ENCODE peak calls at places on chromosomes 16 and 17, in nine cellular contexts. One of them, this sample, is unnamed.

GRCh38 chr17:4971826-4972225 is 4.2 kb upstream of the SPAG7 start:
- DNase-seq in stimulated activated CD4-positive, alpha-beta T cell treated with anti-CD3 and anti-CD28 coated beads, Interleukin-12 subunit alpha, Interleukin-12 subunit beta, amount 100 ng/mL, for 24 hours: no peak
- DNase-seq in NCI-H2029: no peak
- DNase-seq in B cell: no peak
- DNase-seq in glutamatergic neuron: no peak
- DNase-seq in activated CD4-positive, alpha-beta T cell treated with anti-CD3 and anti-CD28 coated beads, Interleukin-2, amount 50 U/mL, for 1 hour: no peak
- DNase-seq in naive thymus-derived CD8-positive, alpha-beta T cell: no peak
- DNase-seq in hepatocyte: no peak
- DNase-seq in AG20443: no peak
- DNase-seq in this sample: no peak

GRCh38 chr16:66580605-66581209 is 1.4 kb downstream of the CMTM2 start:
- DNase-seq in stimulated activated CD4-positive, alpha-beta T cell treated with anti-CD3 and anti-CD28 coated beads, Interleukin-12 subunit alpha, Interleukin-12 subunit beta, amount 100 ng/mL, for 24 hours: no peak
- DNase-seq in NCI-H2029: no peak
- DNase-seq in B cell: no peak
- DNase-seq in glutamatergic neuron: no peak
- DNase-seq in activated CD4-positive, alpha-beta T cell treated with anti-CD3 and anti-CD28 coated beads, Interleukin-2, amount 50 U/mL, for 1 hour: no peak
- DNase-seq in naive thymus-derived CD8-positive, alpha-beta T cell: no peak
- DNase-seq in hepatocyte: no peak
- DNase-seq in AG20443: peak; percentile 77
- DNase-seq in this sample: no peak

GRCh38 chr16:84569382-84569987 is 48.4 kb downstream of the COTL1 start:
- DNase-seq in stimulated activated CD4-positive, alpha-beta T cell treated with anti-CD3 and anti-CD28 coated beads, Interleukin-12 subunit alpha, Interleukin-12 subunit beta, amount 100 ng/mL, for 24 hours: no peak
- DNase-seq in NCI-H2029: no peak
- DNase-seq in B cell: no peak
- DNase-seq in glutamatergic neuron: no peak
- DNase-seq in activated CD4-positive, alpha-beta T cell treated with anti-CD3 and anti-CD28 coated beads, Interleukin-2, amount 50 U/mL, for 1 hour: no peak
- DNase-seq in naive thymus-derived CD8-positive, alpha-beta T cell: no peak
- DNase-seq in hepatocyte: peak; percentile 78
- DNase-seq in AG20443: no peak
- DNase-seq in this sample: no peak

GRCh38 chr17:48597775-48598631 is 4.4 kb upstream of the HOXB5 start:
- DNase-seq in stimulated activated CD4-positive, alpha-beta T cell treated with anti-CD3 and anti-CD28 coated beads, Interleukin-12 subunit alpha, Interleukin-12 subunit beta, amount 100 ng/mL, for 24 hours: no peak
- DNase-seq in NCI-H2029: peak; percentile 79
- DNase-seq in B cell: peak; percentile 78
- DNase-seq in glutamatergic neuron: no peak
- DNase-seq in activated CD4-positive, alpha-beta T cell treated with anti-CD3 and anti-CD28 coated beads, Interleukin-2, amount 50 U/mL, for 1 hour: no peak
- DNase-seq in naive thymus-derived CD8-positive, alpha-beta T cell: peak; percentile 44
- DNase-seq in hepatocyte: peak; percentile 41
- DNase-seq in AG20443: peak; percentile 68
- DNase-seq in this sample: no peak

GRCh38 chr16:84362410-84362809 is 5.9 kb upstream of the ATP2C2 start:
- DNase-seq in stimulated activated CD4-positive, alpha-beta T cell treated with anti-CD3 and anti-CD28 coated beads, Interleukin-12 subunit alpha, Interleukin-12 subunit beta, amount 100 ng/mL, for 24 hours: no peak
- DNase-seq in NCI-H2029: peak; percentile 78
- DNase-seq in B cell: no peak
- DNase-seq in glutamatergic neuron: no peak
- DNase-seq in activated CD4-positive, alpha-beta T cell treated with anti-CD3 and anti-CD28 coated beads, Interleukin-2, amount 50 U/mL, for 1 hour: no peak
- DNase-seq in naive thymus-derived CD8-positive, alpha-beta T cell: no peak
- DNase-seq in hepatocyte: no peak
- DNase-seq in AG20443: no peak
- DNase-seq in this sample: no peak

GRCh38 chr16:48831081-48831722 is 221.2 kb upstream of the N4BP1 start:
- DNase-seq in stimulated activated CD4-positive, alpha-beta T cell treated with anti-CD3 and anti-CD28 coated beads, Interleukin-12 subunit alpha, Interleukin-12 subunit beta, amount 100 ng/mL, for 24 hours: no peak
- DNase-seq in NCI-H2029: no peak
- DNase-seq in B cell: no peak
- DNase-seq in glutamatergic neuron: peak; percentile 45
- DNase-seq in activated CD4-positive, alpha-beta T cell treated with anti-CD3 and anti-CD28 coated beads, Interleukin-2, amount 50 U/mL, for 1 hour: no peak
- DNase-seq in naive thymus-derived CD8-positive, alpha-beta T cell: no peak
- DNase-seq in hepatocyte: no peak
- DNase-seq in AG20443: no peak
- DNase-seq in this sample: no peak

GRCh38 chr16:920722-921121 is 50.1 kb downstream of the LMF1 start:
- DNase-seq in stimulated activated CD4-positive, alpha-beta T cell treated with anti-CD3 and anti-CD28 coated beads, Interleukin-12 subunit alpha, Interleukin-12 subunit beta, amount 100 ng/mL, for 24 hours: no peak
- DNase-seq in NCI-H2029: no peak
- DNase-seq in B cell: no peak
- DNase-seq in glutamatergic neuron: peak; percentile 87
- DNase-seq in activated CD4-positive, alpha-beta T cell treated with anti-CD3 and anti-CD28 coated beads, Interleukin-2, amount 50 U/mL, for 1 hour: no peak
- DNase-seq in naive thymus-derived CD8-positive, alpha-beta T cell: no peak
- DNase-seq in hepatocyte: no peak
- DNase-seq in AG20443: peak; percentile 70
- DNase-seq in this sample: no peak

GRCh38 chr17:74748279-74748528 is 224 bp upstream of the NHERF1 start:
- DNase-seq in stimulated activated CD4-positive, alpha-beta T cell treated with anti-CD3 and anti-CD28 coated beads, Interleukin-12 subunit alpha, Interleukin-12 subunit beta, amount 100 ng/mL, for 24 hours: no peak
- DNase-seq in NCI-H2029: no peak
- DNase-seq in B cell: no peak
- DNase-seq in glutamatergic neuron: no peak
- DNase-seq in activated CD4-positive, alpha-beta T cell treated with anti-CD3 and anti-CD28 coated beads, Interleukin-2, amount 50 U/mL, for 1 hour: no peak
- DNase-seq in naive thymus-derived CD8-positive, alpha-beta T cell: no peak
- DNase-seq in hepatocyte: no peak
- DNase-seq in AG20443: no peak
- DNase-seq in this sample: peak; percentile 97

GRCh38 chr16:49058382-49058781 is 223.3 kb downstream of the CBLN1 start:
- DNase-seq in stimulated activated CD4-positive, alpha-beta T cell treated with anti-CD3 and anti-CD28 coated beads, Interleukin-12 subunit alpha, Interleukin-12 subunit beta, amount 100 ng/mL, for 24 hours: no peak
- DNase-seq in NCI-H2029: no peak
- DNase-seq in B cell: no peak
- DNase-seq in glutamatergic neuron: no peak
- DNase-seq in activated CD4-positive, alpha-beta T cell treated with anti-CD3 and anti-CD28 coated beads, Interleukin-2, amount 50 U/mL, for 1 hour: no peak
- DNase-seq in naive thymus-derived CD8-positive, alpha-beta T cell: no peak
- DNase-seq in hepatocyte: no peak
- DNase-seq in AG20443: no peak
- DNase-seq in this sample: no peak

GRCh38 chr17:40314557-40314953 is 5.6 kb downstream of the RARA start:
- DNase-seq in stimulated activated CD4-positive, alpha-beta T cell treated with anti-CD3 and anti-CD28 coated beads, Interleukin-12 subunit alpha, Interleukin-12 subunit beta, amount 100 ng/mL, for 24 hours: peak; percentile 76
- DNase-seq in NCI-H2029: peak; percentile 96
- DNase-seq in B cell: no peak
- DNase-seq in glutamatergic neuron: peak; percentile 12
- DNase-seq in activated CD4-positive, alpha-beta T cell treated with anti-CD3 and anti-CD28 coated beads, Interleukin-2, amount 50 U/mL, for 1 hour: peak; percentile 81
- DNase-seq in naive thymus-derived CD8-positive, alpha-beta T cell: no peak
- DNase-seq in hepatocyte: peak; percentile 85
- DNase-seq in AG20443: peak; percentile 84
- DNase-seq in this sample: peak; percentile 91

GRCh38 chr16:69423189-69423588 is 1.2 kb upstream of the CYB5B start:
- DNase-seq in stimulated activated CD4-positive, alpha-beta T cell treated with anti-CD3 and anti-CD28 coated beads, Interleukin-12 subunit alpha, Interleukin-12 subunit beta, amount 100 ng/mL, for 24 hours: no peak
- DNase-seq in NCI-H2029: no peak
- DNase-seq in B cell: no peak
- DNase-seq in glutamatergic neuron: no peak
- DNase-seq in activated CD4-positive, alpha-beta T cell treated with anti-CD3 and anti-CD28 coated beads, Interleukin-2, amount 50 U/mL, for 1 hour: no peak
- DNase-seq in naive thymus-derived CD8-positive, alpha-beta T cell: no peak
- DNase-seq in hepatocyte: no peak
- DNase-seq in AG20443: no peak
- DNase-seq in this sample: no peak

GRCh38 chr17:7894866-7895265 is 6.3 kb downstream of the CHD3 start:
- DNase-seq in stimulated activated CD4-positive, alpha-beta T cell treated with anti-CD3 and anti-CD28 coated beads, Interleukin-12 subunit alpha, Interleukin-12 subunit beta, amount 100 ng/mL, for 24 hours: no peak
- DNase-seq in NCI-H2029: no peak
- DNase-seq in B cell: no peak
- DNase-seq in glutamatergic neuron: no peak
- DNase-seq in activated CD4-positive, alpha-beta T cell treated with anti-CD3 and anti-CD28 coated beads, Interleukin-2, amount 50 U/mL, for 1 hour: no peak
- DNase-seq in naive thymus-derived CD8-positive, alpha-beta T cell: no peak
- DNase-seq in hepatocyte: no peak
- DNase-seq in AG20443: peak; percentile 1
- DNase-seq in this sample: peak; percentile 45

GRCh38 chr16:50548659-50549560 is 714 bp downstream of the NKD1 start:
- DNase-seq in stimulated activated CD4-positive, alpha-beta T cell treated with anti-CD3 and anti-CD28 coated beads, Interleukin-12 subunit alpha, Interleukin-12 subunit beta, amount 100 ng/mL, for 24 hours: peak; percentile 19
- DNase-seq in NCI-H2029: no peak
- DNase-seq in B cell: peak; percentile 44
- DNase-seq in glutamatergic neuron: peak; percentile 36
- DNase-seq in activated CD4-positive, alpha-beta T cell treated with anti-CD3 and anti-CD28 coated beads, Interleukin-2, amount 50 U/mL, for 1 hour: no peak
- DNase-seq in naive thymus-derived CD8-positive, alpha-beta T cell: peak; percentile 14
- DNase-seq in hepatocyte: no peak
- DNase-seq in AG20443: no peak
- DNase-seq in this sample: peak; percentile 44

GRCh38 chr17:66829386-66829864 is 5.5 kb upstream of the CACNG5 start:
- DNase-seq in stimulated activated CD4-positive, alpha-beta T cell treated with anti-CD3 and anti-CD28 coated beads, Interleukin-12 subunit alpha, Interleukin-12 subunit beta, amount 100 ng/mL, for 24 hours: no peak
- DNase-seq in NCI-H2029: no peak
- DNase-seq in B cell: no peak
- DNase-seq in glutamatergic neuron: no peak
- DNase-seq in activated CD4-positive, alpha-beta T cell treated with anti-CD3 and anti-CD28 coated beads, Interleukin-2, amount 50 U/mL, for 1 hour: peak; percentile 18
- DNase-seq in naive thymus-derived CD8-positive, alpha-beta T cell: peak; percentile 16
- DNase-seq in hepatocyte: peak; percentile 91
- DNase-seq in AG20443: peak; percentile 82
- DNase-seq in this sample: no peak

GRCh38 chr16:106623-107324 is 28.7 kb downstream of the MPG start:
- DNase-seq in stimulated activated CD4-positive, alpha-beta T cell treated with anti-CD3 and anti-CD28 coated beads, Interleukin-12 subunit alpha, Interleukin-12 subunit beta, amount 100 ng/mL, for 24 hours: no peak
- DNase-seq in NCI-H2029: peak; percentile 32
- DNase-seq in B cell: peak; percentile 69
- DNase-seq in glutamatergic neuron: peak; percentile 52
- DNase-seq in activated CD4-positive, alpha-beta T cell treated with anti-CD3 and anti-CD28 coated beads, Interleukin-2, amount 50 U/mL, for 1 hour: peak; percentile 38
- DNase-seq in naive thymus-derived CD8-positive, alpha-beta T cell: peak; percentile 74
- DNase-seq in hepatocyte: peak; percentile 89
- DNase-seq in AG20443: peak; percentile 87
- DNase-seq in this sample: no peak

GRCh38 chr17:46950997-46951621 is 27.9 kb downstream of the RPRML start:
- DNase-seq in stimulated activated CD4-positive, alpha-beta T cell treated with anti-CD3 and anti-CD28 coated beads, Interleukin-12 subunit alpha, Interleukin-12 subunit beta, amount 100 ng/mL, for 24 hours: no peak
- DNase-seq in NCI-H2029: no peak
- DNase-seq in B cell: no peak
- DNase-seq in glutamatergic neuron: no peak
- DNase-seq in activated CD4-positive, alpha-beta T cell treated with anti-CD3 and anti-CD28 coated beads, Interleukin-2, amount 50 U/mL, for 1 hour: no peak
- DNase-seq in naive thymus-derived CD8-positive, alpha-beta T cell: no peak
- DNase-seq in hepatocyte: no peak
- DNase-seq in AG20443: no peak
- DNase-seq in this sample: no peak

GRCh38 chr16:28845173-28846079 is 722 bp downstream of the TUFM start:
- DNase-seq in stimulated activated CD4-positive, alpha-beta T cell treated with anti-CD3 and anti-CD28 coated beads, Interleukin-12 subunit alpha, Interleukin-12 subunit beta, amount 100 ng/mL, for 24 hours: peak; percentile 41
- DNase-seq in NCI-H2029: no peak
- DNase-seq in B cell: no peak
- DNase-seq in glutamatergic neuron: no peak
- DNase-seq in activated CD4-positive, alpha-beta T cell treated with anti-CD3 and anti-CD28 coated beads, Interleukin-2, amount 50 U/mL, for 1 hour: no peak
- DNase-seq in naive thymus-derived CD8-positive, alpha-beta T cell: no peak
- DNase-seq in hepatocyte: peak; percentile 69
- DNase-seq in AG20443: no peak
- DNase-seq in this sample: no peak

GRCh38 chr16:69085032-69085695 is 20.3 kb upstream of the HAS3 start:
- DNase-seq in stimulated activated CD4-positive, alpha-beta T cell treated with anti-CD3 and anti-CD28 coated beads, Interleukin-12 subunit alpha, Interleukin-12 subunit beta, amount 100 ng/mL, for 24 hours: no peak
- DNase-seq in NCI-H2029: no peak
- DNase-seq in B cell: no peak
- DNase-seq in glutamatergic neuron: no peak
- DNase-seq in activated CD4-positive, alpha-beta T cell treated with anti-CD3 and anti-CD28 coated beads, Interleukin-2, amount 50 U/mL, for 1 hour: no peak
- DNase-seq in naive thymus-derived CD8-positive, alpha-beta T cell: no peak
- DNase-seq in hepatocyte: no peak
- DNase-seq in AG20443: no peak
- DNase-seq in this sample: no peak

GRCh38 chr16:8194795-8195194 is 395.5 kb downstream of the TMEM114 start:
- DNase-seq in stimulated activated CD4-positive, alpha-beta T cell treated with anti-CD3 and anti-CD28 coated beads, Interleukin-12 subunit alpha, Interleukin-12 subunit beta, amount 100 ng/mL, for 24 hours: no peak
- DNase-seq in NCI-H2029: no peak
- DNase-seq in B cell: no peak
- DNase-seq in glutamatergic neuron: peak; percentile 59
- DNase-seq in activated CD4-positive, alpha-beta T cell treated with anti-CD3 and anti-CD28 coated beads, Interleukin-2, amount 50 U/mL, for 1 hour: no peak
- DNase-seq in naive thymus-derived CD8-positive, alpha-beta T cell: no peak
- DNase-seq in hepatocyte: peak; percentile 17
- DNase-seq in AG20443: no peak
- DNase-seq in this sample: no peak

GRCh38 chr17:35842239-35842638 is 26.5 kb downstream of the HEATR9 start:
- DNase-seq in stimulated activated CD4-positive, alpha-beta T cell treated with anti-CD3 and anti-CD28 coated beads, Interleukin-12 subunit alpha, Interleukin-12 subunit beta, amount 100 ng/mL, for 24 hours: no peak
- DNase-seq in NCI-H2029: no peak
- DNase-seq in B cell: no peak
- DNase-seq in glutamatergic neuron: no peak
- DNase-seq in activated CD4-positive, alpha-beta T cell treated with anti-CD3 and anti-CD28 coated beads, Interleukin-2, amount 50 U/mL, for 1 hour: no peak
- DNase-seq in naive thymus-derived CD8-positive, alpha-beta T cell: no peak
- DNase-seq in hepatocyte: no peak
- DNase-seq in AG20443: no peak
- DNase-seq in this sample: no peak

GRCh38 chr17:58381124-58381838 is 29.3 kb upstream of the SUPT4H1 start:
- DNase-seq in stimulated activated CD4-positive, alpha-beta T cell treated with anti-CD3 and anti-CD28 coated beads, Interleukin-12 subunit alpha, Interleukin-12 subunit beta, amount 100 ng/mL, for 24 hours: no peak
- DNase-seq in NCI-H2029: no peak
- DNase-seq in B cell: no peak
- DNase-seq in glutamatergic neuron: no peak
- DNase-seq in activated CD4-positive, alpha-beta T cell treated with anti-CD3 and anti-CD28 coated beads, Interleukin-2, amount 50 U/mL, for 1 hour: no peak
- DNase-seq in naive thymus-derived CD8-positive, alpha-beta T cell: no peak
- DNase-seq in hepatocyte: peak; percentile 71
- DNase-seq in AG20443: no peak
- DNase-seq in this sample: no peak

GRCh38 chr17:80418589-80418988 is 3.6 kb downstream of the ENDOV start:
- DNase-seq in stimulated activated CD4-positive, alpha-beta T cell treated with anti-CD3 and anti-CD28 coated beads, Interleukin-12 subunit alpha, Interleukin-12 subunit beta, amount 100 ng/mL, for 24 hours: no peak
- DNase-seq in NCI-H2029: no peak
- DNase-seq in B cell: no peak
- DNase-seq in glutamatergic neuron: no peak
- DNase-seq in activated CD4-positive, alpha-beta T cell treated with anti-CD3 and anti-CD28 coated beads, Interleukin-2, amount 50 U/mL, for 1 hour: no peak
- DNase-seq in naive thymus-derived CD8-positive, alpha-beta T cell: no peak
- DNase-seq in hepatocyte: no peak
- DNase-seq in AG20443: no peak
- DNase-seq in this sample: no peak

GRCh38 chr17:48002208-48002919 is 31.5 kb downstream of the CDK5RAP3 start:
- DNase-seq in stimulated activated CD4-positive, alpha-beta T cell treated with anti-CD3 and anti-CD28 coated beads, Interleukin-12 subunit alpha, Interleukin-12 subunit beta, amount 100 ng/mL, for 24 hours: no peak
- DNase-seq in NCI-H2029: no peak
- DNase-seq in B cell: no peak
- DNase-seq in glutamatergic neuron: no peak
- DNase-seq in activated CD4-positive, alpha-beta T cell treated with anti-CD3 and anti-CD28 coated beads, Interleukin-2, amount 50 U/mL, for 1 hour: no peak
- DNase-seq in naive thymus-derived CD8-positive, alpha-beta T cell: no peak
- DNase-seq in hepatocyte: peak; percentile 56
- DNase-seq in AG20443: peak; percentile 50
- DNase-seq in this sample: no peak

GRCh38 chr16:73996624-73997339 is 299.8 kb upstream of the PSMD7 start:
- DNase-seq in stimulated activated CD4-positive, alpha-beta T cell treated with anti-CD3 and anti-CD28 coated beads, Interleukin-12 subunit alpha, Interleukin-12 subunit beta, amount 100 ng/mL, for 24 hours: no peak
- DNase-seq in NCI-H2029: no peak
- DNase-seq in B cell: no peak
- DNase-seq in glutamatergic neuron: no peak
- DNase-seq in activated CD4-positive, alpha-beta T cell treated with anti-CD3 and anti-CD28 coated beads, Interleukin-2, amount 50 U/mL, for 1 hour: no peak
- DNase-seq in naive thymus-derived CD8-positive, alpha-beta T cell: no peak
- DNase-seq in hepatocyte: peak; percentile 28
- DNase-seq in AG20443: no peak
- DNase-seq in this sample: no peak

GRCh38 chr17:53630638-53631037 is 192.1 kb upstream of the KIF2B start:
- DNase-seq in stimulated activated CD4-positive, alpha-beta T cell treated with anti-CD3 and anti-CD28 coated beads, Interleukin-12 subunit alpha, Interleukin-12 subunit beta, amount 100 ng/mL, for 24 hours: no peak
- DNase-seq in NCI-H2029: no peak
- DNase-seq in B cell: no peak
- DNase-seq in glutamatergic neuron: no peak
- DNase-seq in activated CD4-positive, alpha-beta T cell treated with anti-CD3 and anti-CD28 coated beads, Interleukin-2, amount 50 U/mL, for 1 hour: no peak
- DNase-seq in naive thymus-derived CD8-positive, alpha-beta T cell: no peak
- DNase-seq in hepatocyte: no peak
- DNase-seq in AG20443: no peak
- DNase-seq in this sample: no peak

GRCh38 chr17:17387461-17388362 is 84.5 kb downstream of the NT5M start:
- DNase-seq in stimulated activated CD4-positive, alpha-beta T cell treated with anti-CD3 and anti-CD28 coated beads, Interleukin-12 subunit alpha, Interleukin-12 subunit beta, amount 100 ng/mL, for 24 hours: no peak
- DNase-seq in NCI-H2029: peak; percentile 53
- DNase-seq in B cell: no peak
- DNase-seq in glutamatergic neuron: peak; percentile 40
- DNase-seq in activated CD4-positive, alpha-beta T cell treated with anti-CD3 and anti-CD28 coated beads, Interleukin-2, amount 50 U/mL, for 1 hour: no peak
- DNase-seq in naive thymus-derived CD8-positive, alpha-beta T cell: no peak
- DNase-seq in hepatocyte: peak; percentile 66
- DNase-seq in AG20443: no peak
- DNase-seq in this sample: no peak

GRCh38 chr16:58026139-58026704 is 668 bp downstream of the MMP15 start:
- DNase-seq in stimulated activated CD4-positive, alpha-beta T cell treated with anti-CD3 and anti-CD28 coated beads, Interleukin-12 subunit alpha, Interleukin-12 subunit beta, amount 100 ng/mL, for 24 hours: no peak
- DNase-seq in NCI-H2029: no peak
- DNase-seq in B cell: peak; percentile 62
- DNase-seq in glutamatergic neuron: peak; percentile 62
- DNase-seq in activated CD4-positive, alpha-beta T cell treated with anti-CD3 and anti-CD28 coated beads, Interleukin-2, amount 50 U/mL, for 1 hour: no peak
- DNase-seq in naive thymus-derived CD8-positive, alpha-beta T cell: peak; percentile 25
- DNase-seq in hepatocyte: peak; percentile 65
- DNase-seq in AG20443: peak; percentile 80
- DNase-seq in this sample: no peak

GRCh38 chr17:40329981-40330794 is 21.2 kb downstream of the RARA start:
- DNase-seq in stimulated activated CD4-positive, alpha-beta T cell treated with anti-CD3 and anti-CD28 coated beads, Interleukin-12 subunit alpha, Interleukin-12 subunit beta, amount 100 ng/mL, for 24 hours: no peak
- DNase-seq in NCI-H2029: peak; percentile 65
- DNase-seq in B cell: peak; percentile 79
- DNase-seq in glutamatergic neuron: no peak
- DNase-seq in activated CD4-positive, alpha-beta T cell treated with anti-CD3 and anti-CD28 coated beads, Interleukin-2, amount 50 U/mL, for 1 hour: no peak
- DNase-seq in naive thymus-derived CD8-positive, alpha-beta T cell: peak; percentile 33
- DNase-seq in hepatocyte: no peak
- DNase-seq in AG20443: no peak
- DNase-seq in this sample: no peak